ENCODE peak calls at places on chromosomes 1 and 21, in six cellular contexts. X is tibial nerve, B is spleen, O is thyroid gland, R is heart right ventricle, H is transverse colon. S is an unnamed sample. For H3K4me1, the result is how much of the 10 kb centered on the place peaks cover.

GRCh38 chr1:2214541-2215241 is 13.4 kb upstream of the SKI start:
- DNase-seq in H (peak), R (peak), O (peak), X (no peak), B (peak), S (no peak)

GRCh38 chr1:43067856-43068751 is 104.0 kb downstream of the EBNA1BP2 start:
- DNase-seq in H (peak), R (no peak), B (peak), X (no peak), O (peak), S (no peak)

GRCh38 chr1:7281821-7282220 is 489.3 kb upstream of the VAMP3 start:
- DNase-seq in X (no peak), O (no peak), B (no peak), H (no peak), R (no peak), S (no peak)

GRCh38 chr1:1083181-1084027 is 9.3 kb upstream of the RNF223 start:
- DNase-seq in X (no peak), B (peak), H (peak), O (no peak), R (no peak), S (no peak)

GRCh38 chr1:100927276-100927675 is 31.4 kb downstream of the SLC30A7 start:
- DNase-seq in O (no peak), B (no peak), H (no peak), X (no peak), R (no peak), S (no peak)

GRCh38 chr1:151255381-151255780 is 847 bp downstream of the PSMD4 start:
- DNase-seq in H (no peak), B (no peak), X (no peak), O (no peak), R (no peak), S (no peak)

GRCh38 chr1:182084487-182085316 is 23.2 kb upstream of the ZNF648 start:
- DNase-seq in H (peak), O (peak), X (peak), R (peak), B (peak), S (peak)

GRCh38 chr1:226656601-226657277 is 82.3 kb downstream of the ITPKB start:
- DNase-seq in O (peak), B (peak), H (peak), X (no peak), R (no peak), S (no peak)

GRCh38 chr1:116375884-116376733 is 3.1 kb downstream of the ATP1A1 start:
- DNase-seq in R (peak), B (peak), X (peak), H (peak), O (peak), S (peak)

GRCh38 chr1:147292635-147293251 is 50.3 kb downstream of the CHD1L start:
- DNase-seq in H (no peak), O (no peak), X (no peak), R (no peak), B (no peak), S (peak)

GRCh38 chr1:220552672-220553258 is 24.8 kb downstream of the MARK1 start:
- DNase-seq in X (no peak), O (no peak), B (no peak), R (no peak), H (no peak), S (no peak)

GRCh38 chr1:32199717-32200072 is 700 bp upstream of the CCDC28B start:
- DNase-seq in B (no peak), X (no peak), O (peak), H (no peak), R (peak), S (no peak)

GRCh38 chr1:217402301-217402700 is 228.6 kb downstream of the GPATCH2 start:
- DNase-seq in B (no peak), H (no peak), X (no peak), O (no peak), R (no peak), S (no peak)

GRCh38 chr21:42465008-42465878 is 30.8 kb downstream of the RSPH1 start:
- DNase-seq in X (no peak), O (no peak), R (no peak), H (peak), B (no peak), S (no peak)

GRCh38 chr1:235710665-235711064 is 61.1 kb upstream of the GNG4 start:
- DNase-seq in R (no peak), O (no peak), H (no peak), B (no peak), X (no peak), S (no peak)

GRCh38 chr1:56360021-56360420 is 219.3 kb downstream of the PLPP3 start:
- DNase-seq in H (no peak), X (no peak), R (no peak), O (no peak), B (no peak), S (no peak)

GRCh38 chr1:51302270-51302669 is 28.1 kb downstream of the TTC39A start:
- DNase-seq in R (no peak), X (no peak), B (peak), H (no peak), O (no peak), S (no peak)

GRCh38 chr1:154463512-154463990 is 38.5 kb upstream of the TDRD10 start:
- DNase-seq in X (no peak), R (no peak), B (peak), H (peak), O (peak), S (no peak)

GRCh38 chr1:54274881-54275280 is 74.9 kb downstream of the MRPL37 start:
- DNase-seq in H (no peak), B (no peak), O (no peak), X (no peak), R (no peak), S (no peak)
- H3K4me1 ChIP-seq in H (half or more), B (half or more), O (half or more), X (half or more), R (half or more), S (under half)

GRCh38 chr21:14686466-14687276 is 140.6 kb upstream of the SAMSN1 start:
- DNase-seq in X (no peak), B (peak), H (no peak), O (no peak), R (no peak), S (no peak)

GRCh38 chr21:14683021-14683420 is 136.9 kb upstream of the SAMSN1 start:
- DNase-seq in R (no peak), X (no peak), H (no peak), B (no peak), O (no peak), S (no peak)

GRCh38 chr21:14685568-14685967 is 139.5 kb upstream of the SAMSN1 start:
- DNase-seq in X (no peak), B (no peak), R (no peak), H (no peak), O (no peak), S (no peak)

GRCh38 chr21:14687277-14687642 is 141.1 kb upstream of the SAMSN1 start:
- DNase-seq in B (no peak), O (no peak), R (no peak), X (no peak), H (no peak), S (no peak)

DNA sequence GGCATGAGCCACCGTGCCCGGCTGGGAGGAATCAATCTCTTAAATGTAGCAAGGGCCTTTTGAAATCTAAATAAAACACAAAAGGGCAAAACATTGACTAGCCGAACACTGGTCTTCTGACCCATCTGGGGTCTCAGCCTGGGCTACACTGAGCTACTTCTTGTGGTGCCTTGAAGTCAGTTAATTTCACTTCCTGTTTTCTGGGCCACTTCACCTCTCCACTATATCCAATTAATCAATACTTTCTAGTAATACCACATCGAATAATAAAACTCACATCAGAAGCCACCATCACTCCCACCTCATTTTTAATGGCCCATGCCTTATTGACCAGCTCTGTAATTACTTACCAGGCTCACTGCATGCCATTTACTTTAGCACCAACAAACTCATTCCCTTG is 138.0 kb upstream of the SAMSN1 start:
- DNase-seq in B (no peak), O (no peak), R (no peak), X (no peak), H (no peak), S (no peak)
- H3K4me1 ChIP-seq in B (half or more), O (under half), R (under half), X (under half), H (under half), S (under half)

GRCh38 chr1:60488857-60489256 is 415.3 kb upstream of the C1orf87 start:
- DNase-seq in O (no peak), H (no peak), R (no peak), B (no peak), X (no peak), S (no peak)

GRCh38 chr1:60483471-60483870 is 409.9 kb upstream of the C1orf87 start:
- DNase-seq in B (no peak), R (no peak), H (no peak), O (no peak), X (no peak), S (no peak)

DNA sequence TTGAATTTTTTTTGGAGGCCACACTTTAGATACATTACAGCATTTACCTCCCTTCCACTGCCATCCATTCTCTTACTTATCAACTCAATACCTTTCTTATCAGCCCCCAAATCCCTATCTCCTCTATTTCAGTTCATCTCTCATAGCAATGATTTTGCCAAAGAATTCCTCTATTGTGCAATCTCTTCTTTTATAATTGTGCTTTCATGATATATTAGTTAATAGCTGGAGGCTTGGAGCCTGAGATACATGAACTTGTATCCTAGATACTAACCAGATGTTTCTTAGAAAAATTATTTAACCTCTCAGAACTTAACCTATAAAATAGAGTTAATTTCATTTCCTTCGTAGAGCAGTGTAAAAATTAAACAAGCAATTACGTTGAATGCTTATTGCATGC is 414.4 kb upstream of the C1orf87 start:
- DNase-seq in B (no peak), H (no peak), X (no peak), O (no peak), R (no peak), S (no peak)
- H3K4me1 ChIP-seq in B (under half), H (under half), X (under half), O (under half), R (under half), S (under half)

GRCh38 chr21:31281561-31281960 is 62.5 kb downstream of the TIAM1 start:
- DNase-seq in O (no peak), H (no peak), R (no peak), X (no peak), B (no peak), S (no peak)
- H3K4me1 ChIP-seq in O (under half), H (under half), R (under half), X (under half), B (under half), S (under half)

GRCh38 chr1:24098102-24098501 is 13.8 kb downstream of the MYOM3 start:
- DNase-seq in H (no peak), X (no peak), B (no peak), R (no peak), O (no peak), S (no peak)

GRCh38 chr1:24097663-24098062 is 14.3 kb downstream of the MYOM3 start:
- DNase-seq in B (no peak), O (no peak), X (no peak), H (no peak), R (no peak), S (no peak)

GRCh38 chr1:24095140-24095859 is 16.6 kb downstream of the MYOM3 start:
- DNase-seq in X (no peak), B (no peak), R (no peak), H (no peak), O (no peak), S (no peak)

GRCh38 chr1:24096009-24096736 is 15.8 kb downstream of the MYOM3 start:
- DNase-seq in R (peak), O (no peak), H (no peak), X (no peak), B (no peak), S (no peak)

DNA sequence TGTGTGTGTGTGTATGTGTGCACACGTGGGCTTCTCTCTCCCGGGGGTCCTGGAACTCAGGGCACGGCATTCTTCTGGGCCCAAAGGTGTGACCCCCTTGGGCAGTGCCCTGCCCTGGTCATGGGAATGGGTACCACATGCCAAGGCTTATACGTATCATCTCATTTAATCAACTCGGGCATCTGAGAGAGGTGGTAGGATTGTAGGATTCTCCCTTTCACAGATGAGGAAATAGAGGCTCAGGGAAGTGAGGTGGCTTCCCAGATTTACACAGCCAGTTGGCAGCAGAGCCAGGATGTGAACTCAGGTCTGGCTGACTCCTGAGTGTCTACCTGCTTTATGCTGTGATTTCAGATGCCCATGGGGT is 15.2 kb downstream of the MYOM3 start:
- DNase-seq in O (no peak), B (no peak), H (no peak), R (no peak), X (no peak), S (no peak)
- H3K4me1 ChIP-seq in O (under half), B (under half), H (under half), R (under half), X (under half), S (under half)